ENCODE peak calls at places on chromosomes 5 and 9, in six cellular contexts. H is HFFc6, G is mucosa of descending colon, X is transverse colon, V is WTC11, Y is heart right ventricle. P is an unnamed sample.

GRCh38 chr9:77731930-77732329 is 83.8 kb upstream of the GNA14 start:
- DNase-seq in H (no peak), G (no peak), X (peak), V (no peak), Y (no peak), P (no peak)

GRCh38 chr9:7139886-7140285 is 382.1 kb downstream of the KDM4C start:
- DNase-seq in H (no peak), G (no peak), X (no peak), V (no peak), Y (no peak), P (no peak)

GRCh38 chr5:74767579-74767913 is 497 bp downstream of the NSA2 start:
- DNase-seq in H (peak), G (peak), X (peak), V (no peak), Y (no peak), P (no peak)

GRCh38 chr5:53714324-53715010 is 154.0 kb downstream of the NDUFS4 start:
- DNase-seq in H (peak), G (no peak), X (no peak), V (no peak), Y (no peak), P (no peak)

GRCh38 chr5:55816342-55816741 is 34.8 kb upstream of the IL31RA start:
- DNase-seq in H (peak), G (no peak), X (no peak), V (no peak), Y (no peak), P (no peak)

GRCh38 chr5:56669534-56670483 is 145.5 kb upstream of the MAP3K1 start:
- DNase-seq in H (no peak), G (peak), X (peak), V (peak), Y (no peak), P (no peak)

GRCh38 chr9:89594811-89595550 is 9.8 kb upstream of the GADD45G start:
- DNase-seq in H (no peak), G (no peak), X (no peak), V (no peak), Y (no peak), P (no peak)

GRCh38 chr9:28365020-28365640 is 791.8 kb upstream of the C9orf72 start:
- DNase-seq in H (no peak), G (no peak), X (no peak), V (peak), Y (no peak), P (no peak)

GRCh38 chr9:5531251-5531972 is 21.1 kb downstream of the PDCD1LG2 start:
- DNase-seq in H (no peak), G (no peak), X (no peak), V (no peak), Y (no peak), P (no peak)

GRCh38 chr5:69001605-69002004 is 92.2 kb upstream of the SLC30A5 start:
- DNase-seq in H (no peak), G (no peak), X (no peak), V (no peak), Y (no peak), P (no peak)

DNA sequence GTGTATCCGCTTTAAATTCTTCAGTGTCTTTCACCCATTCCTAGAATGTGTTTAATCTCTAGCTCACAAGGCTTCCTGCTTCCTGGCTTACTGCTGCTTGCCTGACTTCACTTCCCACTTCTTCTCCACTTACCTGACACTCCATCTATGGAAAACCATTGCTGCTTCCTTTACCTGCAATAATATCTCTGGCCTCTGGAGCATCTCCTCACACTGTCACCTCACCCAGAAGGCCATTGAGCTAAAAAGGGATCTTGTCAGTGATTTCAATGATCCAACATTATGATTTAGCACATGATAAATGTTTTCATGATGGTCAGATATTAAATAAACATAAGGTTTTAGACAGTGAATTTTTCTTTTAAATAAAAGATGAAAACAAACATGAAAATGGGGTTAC is 281.1 kb downstream of the MRPS30 start:
- DNase-seq in H (no peak), G (no peak), X (no peak), V (no peak), Y (no peak), P (no peak)
- TF ChIP-seq CTCF in H (no peak), G (no peak), X (no peak), V (no peak), Y (no peak), P (no peak)

GRCh38 chr9:34048730-34049629 is at the start of gene UBAP2:
- DNase-seq in H (peak), G (peak), X (peak), V (peak), Y (peak), P (peak)
- TF ChIP-seq CTCF in H (peak), G (no peak), X (no peak), V (no peak), Y (peak), P (peak)

GRCh38 chr5:7478459-7478858 is 82.5 kb downstream of the ADCY2 start:
- DNase-seq in H (no peak), G (no peak), X (no peak), V (no peak), Y (no peak), P (no peak)

GRCh38 chr5:7473668-7474215 is 77.8 kb downstream of the ADCY2 start:
- DNase-seq in H (no peak), G (no peak), X (no peak), V (no peak), Y (no peak), P (no peak)

GRCh38 chr5:7473115-7473514 is 77.2 kb downstream of the ADCY2 start:
- DNase-seq in H (no peak), G (no peak), X (no peak), V (no peak), Y (no peak), P (no peak)

GRCh38 chr5:7471710-7472109 is 75.8 kb downstream of the ADCY2 start:
- DNase-seq in H (no peak), G (no peak), X (no peak), V (no peak), Y (no peak), P (no peak)

DNA sequence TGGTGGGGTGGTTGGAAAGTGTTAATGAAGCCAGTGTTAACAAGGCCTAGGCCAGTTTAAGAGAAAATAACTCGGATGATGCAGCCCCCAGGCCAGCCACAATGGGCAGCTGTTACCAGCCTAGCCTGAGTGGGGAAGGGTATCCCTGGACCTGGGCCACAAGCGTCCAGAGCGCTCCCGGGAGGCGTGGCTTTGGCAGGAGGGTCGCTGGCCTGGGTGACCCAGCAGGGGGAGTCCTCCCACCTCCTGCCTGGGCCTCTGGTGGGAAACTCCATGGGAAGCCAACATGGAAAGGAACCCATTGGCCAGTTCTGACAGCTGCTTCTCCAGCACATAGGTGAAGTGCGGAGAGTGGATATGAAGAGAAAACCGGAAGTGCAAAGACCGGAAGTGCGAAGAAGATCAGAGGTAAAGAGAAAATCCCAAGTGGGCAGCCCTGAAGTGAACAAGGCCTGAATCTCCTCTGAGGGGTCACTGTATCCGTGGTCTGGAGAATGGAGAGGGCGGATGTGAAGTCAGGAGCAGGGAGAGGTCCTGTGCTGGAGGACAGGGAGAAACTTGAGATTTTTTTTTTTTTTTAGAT is 79.0 kb downstream of the ADCY2 start:
- DNase-seq in H (no peak), G (no peak), X (no peak), V (peak), Y (no peak), P (no peak)
- TF ChIP-seq CTCF in H (no peak), G (no peak), X (no peak), V (no peak), Y (no peak), P (no peak)

DNA sequence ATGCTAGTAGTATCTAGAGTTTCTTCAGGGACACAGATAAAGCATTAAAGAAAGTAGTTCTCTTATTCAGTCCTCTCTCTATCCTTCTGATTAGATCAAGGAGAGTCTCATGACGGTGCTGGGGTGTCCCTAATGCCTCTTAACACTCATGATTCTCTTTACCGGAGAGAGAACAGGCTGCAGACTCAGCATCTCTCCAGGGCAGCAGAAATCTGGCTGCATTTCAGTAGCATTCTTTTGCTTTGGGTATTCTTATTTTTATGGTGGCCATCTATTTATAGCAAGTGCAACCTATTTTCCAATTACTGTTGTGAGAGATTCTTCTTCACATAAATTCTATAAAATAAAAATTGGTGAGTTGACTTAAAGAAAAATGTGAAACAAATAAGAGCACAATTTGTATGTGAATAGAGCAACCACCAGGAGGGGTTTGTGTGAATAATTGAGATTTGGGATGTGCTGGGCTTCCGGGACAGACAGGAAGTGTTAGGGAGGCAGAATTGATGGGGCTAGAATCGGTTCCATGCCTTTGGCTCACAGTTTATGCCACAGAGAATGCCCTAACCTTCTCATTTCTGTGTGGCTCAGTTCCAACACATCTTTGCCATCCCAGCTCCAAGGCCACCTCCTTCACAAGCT is 23.8 kb upstream of the BOD1 start:
- DNase-seq in H (no peak), G (no peak), X (no peak), V (no peak), Y (no peak), P (no peak)
- TF ChIP-seq CTCF in H (peak), G (no peak), X (no peak), V (no peak), Y (no peak), P (peak)

GRCh38 chr9:100445161-100445902 is 18.4 kb downstream of the MSANTD3 start:
- DNase-seq in H (no peak), G (no peak), X (no peak), V (no peak), Y (no peak), P (no peak)
- TF ChIP-seq CTCF in H (no peak), G (no peak), X (no peak), V (no peak), Y (no peak), P (no peak)

DNA sequence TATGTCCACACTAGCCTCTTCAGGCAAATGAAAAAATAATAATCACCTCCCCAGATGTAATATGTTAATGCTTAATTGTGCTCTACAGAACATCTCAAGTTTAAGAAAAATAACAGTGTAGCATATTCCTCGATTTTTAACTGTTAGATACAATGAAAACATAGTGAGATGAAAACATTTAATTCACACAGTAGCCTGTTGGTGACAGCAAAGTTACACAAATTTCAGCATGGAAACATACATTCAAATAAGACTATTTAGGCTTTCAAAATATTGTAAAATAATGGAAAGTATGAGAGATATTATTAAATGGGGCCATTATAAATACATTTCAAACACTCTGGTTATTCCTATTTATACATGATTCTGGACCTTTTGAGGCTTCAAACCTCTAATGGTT is 543.1 kb downstream of the MAT2B start:
- DNase-seq in H (no peak), G (no peak), X (no peak), V (no peak), Y (no peak), P (no peak)
- TF ChIP-seq CTCF in H (no peak), G (no peak), X (no peak), V (no peak), Y (peak), P (peak)

P was measured in osteocyte.